ENCODE peak calls at places on chromosomes 5 and 9, in five cellular contexts. B, V, F, I and O are unnamed samples.

GRCh38 chr5:142561029-142561428 is 124.9 kb downstream of the FGF1 start:
- DNase-seq in F (no peak), B (no peak), V (no peak), I (no peak), O (no peak)

GRCh38 chr5:31948006-31948405 is 226.1 kb downstream of the GOLPH3 start:
- DNase-seq in F (no peak), I (no peak), B (no peak), V (no peak), O (peak; percentile 93)

GRCh38 chr5:136132087-136132486 is 558 bp upstream of the SMAD5 start:
- DNase-seq in F (no peak), V (peak; percentile 78), I (peak; percentile 21), B (peak; percentile 35), O (no peak)

GRCh38 chr5:80220268-80220897 is 35.5 kb downstream of the SERINC5 start:
- DNase-seq in V (no peak), I (no peak), F (no peak), B (no peak), O (no peak)

GRCh38 chr5:35246411-35246810 is 16.1 kb upstream of the PRLR start:
- DNase-seq in F (no peak), V (no peak), I (peak; percentile 68), B (no peak), O (no peak)

GRCh38 chr5:61675015-61675692 is 343.1 kb downstream of the ZSWIM6 start:
- DNase-seq in I (peak; percentile 26), B (no peak), F (no peak), V (no peak), O (no peak)

GRCh38 chr9:13330396-13331004 is 51.0 kb upstream of the MPDZ start:
- DNase-seq in B (peak; percentile 93), I (no peak), V (no peak), F (peak; percentile 84), O (no peak)

GRCh38 chr5:131628990-131629389 is 6.0 kb downstream of the RAPGEF6 start:
- DNase-seq in V (no peak), B (no peak), F (no peak), I (no peak), O (peak; percentile 48)

GRCh38 chr5:172933238-172933637 is 26.0 kb upstream of the RPL26L1 start:
- DNase-seq in F (no peak), I (no peak), B (no peak), V (no peak), O (no peak)

GRCh38 chr5:54518146-54519082 is 855 bp downstream of the SNX18 start:
- DNase-seq in V (peak; percentile 95), F (peak; percentile 56), B (peak; percentile 70), I (peak; percentile 81), O (peak; percentile 18)

GRCh38 chr5:165574140-165574539 is 2068.7 kb downstream of the MAT2B start:
- DNase-seq in B (no peak), F (no peak), V (no peak), I (no peak), O (no peak)

GRCh38 chr5:111742595-111742994 is 14.4 kb downstream of the NREP start:
- DNase-seq in B (no peak), V (no peak), F (peak; percentile 94), I (peak; percentile 33), O (peak; percentile 15)

GRCh38 chr5:88833371-88834107 is 49.4 kb downstream of the MEF2C start:
- DNase-seq in I (peak; percentile 19), B (no peak), F (peak; percentile 83), V (peak; percentile 52), O (no peak)

DNA sequence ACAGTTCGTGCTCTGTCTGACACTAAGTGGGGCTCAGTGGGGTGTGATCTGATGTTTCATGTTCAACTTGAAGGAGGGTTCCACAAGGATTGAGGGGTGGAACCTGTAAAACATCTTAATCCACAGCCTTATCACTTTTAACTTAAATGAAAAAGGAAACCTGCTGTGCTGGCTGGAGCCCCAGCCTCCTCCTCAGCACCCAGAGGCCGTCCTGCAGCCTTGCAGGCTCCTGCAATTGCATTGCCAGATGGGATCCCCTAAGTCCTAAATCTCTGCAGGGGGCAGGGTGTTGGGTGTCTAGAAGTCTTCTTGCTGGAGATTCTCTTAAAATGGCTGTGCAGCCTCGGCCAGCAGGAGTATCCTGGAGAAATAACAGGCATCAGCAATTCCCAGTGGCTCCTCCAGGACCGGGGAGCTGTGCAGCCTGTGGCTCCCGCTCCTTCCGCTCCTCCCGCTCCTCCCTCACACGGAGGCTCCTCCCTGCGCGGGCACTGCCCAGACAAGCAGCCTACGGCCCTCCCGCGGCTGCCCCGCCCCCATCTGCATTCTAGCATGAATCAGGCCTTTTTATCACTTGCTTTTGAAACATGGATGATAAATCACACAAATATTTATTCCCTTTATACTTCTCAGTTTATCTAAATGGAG is 131.0 kb downstream of the ADAMTS16 start:
- DNase-seq in F (peak; percentile 90), V (peak; percentile 85), B (peak; percentile 96), I (peak; percentile 92), O (peak; percentile 90)
- TF ChIP-seq CTCF in F (no peak), V (no peak), B (peak; percentile 26), I (no peak), O (no peak)

DNA sequence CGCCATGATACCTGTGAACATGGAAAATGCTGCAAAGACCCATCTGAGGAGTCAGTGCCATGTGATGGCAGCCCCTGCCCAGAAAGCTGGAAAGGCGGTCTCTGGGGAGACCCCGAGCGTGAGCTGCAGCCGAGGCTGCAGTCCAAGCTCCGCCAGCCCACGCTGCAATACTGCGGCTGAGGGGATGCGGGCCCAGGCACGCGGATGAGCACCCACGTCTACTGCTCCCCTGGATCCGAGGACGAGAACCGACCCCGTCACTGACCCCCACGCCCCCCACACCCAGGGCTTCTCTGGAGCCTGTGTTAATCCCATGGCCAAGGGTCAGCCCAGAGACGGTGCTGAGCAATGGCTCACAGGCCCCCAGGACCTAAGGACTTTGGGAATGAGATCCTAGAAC is 32.4 kb downstream of the SLC12A7 start:
- DNase-seq in B (no peak), F (no peak), I (no peak), V (no peak), O (no peak)
- H3K36me3 ChIP-seq in B (no peaks in the 10 kb centered on the region), F (peaks cover 2% of the 10 kb centered on the region), I (no peaks in the 10 kb centered on the region), V (no peaks in the 10 kb centered on the region), O (no peaks in the 10 kb centered on the region)

DNA sequence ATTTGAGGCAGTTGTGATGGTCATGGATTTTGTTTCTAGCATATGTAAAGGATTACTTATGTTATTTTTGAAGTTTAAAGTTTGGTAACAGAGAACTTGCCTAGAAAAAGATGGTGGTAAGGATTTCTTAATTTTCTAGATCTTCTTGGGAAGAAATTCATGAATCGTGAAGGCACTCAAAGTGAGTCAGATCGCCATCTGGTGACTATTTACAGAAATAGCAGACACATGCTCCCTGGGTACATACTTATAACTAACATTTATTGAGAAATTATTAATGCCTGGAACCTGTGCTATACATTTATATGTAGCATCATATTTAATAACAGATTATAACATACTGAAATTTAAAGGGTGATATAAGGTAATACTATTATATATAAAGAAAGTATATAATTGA is 299.7 kb downstream of the IZUMO3 start:
- DNase-seq in V (no peak), B (no peak), F (peak; percentile 3), I (peak; percentile 43), O (peak; percentile 21)
- TF ChIP-seq CTCF in V (no peak), B (peak; percentile 47), F (peak; percentile 8), I (peak; percentile 50), O (peak; percentile 19)

DNA sequence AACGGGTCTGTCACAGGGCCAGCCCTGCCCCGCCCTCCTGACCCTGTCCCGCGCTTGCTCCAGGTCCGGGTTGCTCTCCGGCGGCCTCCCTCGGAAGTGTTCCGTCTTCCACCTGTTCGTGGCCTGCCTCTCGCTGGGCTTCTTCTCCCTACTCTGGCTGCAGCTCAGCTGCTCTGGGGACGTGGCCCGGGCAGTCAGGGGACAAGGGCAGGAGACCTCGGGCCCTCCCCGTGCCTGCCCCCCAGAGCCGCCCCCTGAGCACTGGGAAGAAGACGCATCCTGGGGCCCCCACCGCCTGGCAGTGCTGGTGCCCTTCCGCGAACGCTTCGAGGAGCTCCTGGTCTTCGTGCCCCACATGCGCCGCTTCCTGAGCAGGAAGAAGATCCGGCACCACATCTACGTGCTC is 4.2 kb downstream of the B4GALT7 start:
- DNase-seq in F (no peak), I (no peak), B (no peak), V (no peak), O (no peak)
- H3K36me3 ChIP-seq in F (no peaks in the 10 kb centered on the region), I (no peaks in the 10 kb centered on the region), B (no peaks in the 10 kb centered on the region), V (no peaks in the 10 kb centered on the region), O (peaks cover 4% of the 10 kb centered on the region)

DNA sequence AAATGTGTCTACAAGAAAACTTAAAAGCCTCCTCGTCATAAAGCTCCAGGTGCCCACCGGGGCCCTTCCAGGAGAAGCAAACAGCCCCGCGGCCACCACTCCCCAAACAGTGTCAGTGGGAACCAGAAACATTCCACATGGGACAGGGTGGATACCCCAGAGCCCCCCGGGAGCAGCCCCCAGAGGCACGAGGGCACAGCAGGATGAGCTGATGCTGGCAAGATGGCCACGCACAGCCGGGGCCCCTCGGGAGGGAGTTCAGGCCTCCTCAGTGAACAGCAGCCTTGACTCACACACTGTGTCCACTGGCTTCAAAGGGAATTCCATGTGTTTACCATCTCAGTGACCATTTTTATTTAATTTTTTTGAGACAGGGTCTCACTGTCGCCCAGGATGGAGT is 10.5 kb downstream of the EXD3 start:
- DNase-seq in V (no peak), I (no peak), F (peak; percentile 35), B (no peak), O (no peak)
- TF ChIP-seq CTCF in V (no peak), I (no peak), F (no peak), B (no peak), O (no peak)

GRCh38 chr9:87443006-87443405 is 54.7 kb upstream of the DAPK1 start:
- DNase-seq in V (no peak), B (no peak), I (no peak), F (no peak), O (no peak)

GRCh38 chr9:87442451-87442850 is 55.2 kb upstream of the DAPK1 start:
- DNase-seq in I (no peak), B (no peak), V (no peak), F (no peak), O (no peak)

GRCh38 chr9:87441251-87441650 is 56.4 kb upstream of the DAPK1 start:
- DNase-seq in F (no peak), I (no peak), V (no peak), B (no peak), O (peak; percentile 43)

GRCh38 chr9:87445646-87446045 is 52.0 kb upstream of the DAPK1 start:
- DNase-seq in F (peak; percentile 65), V (no peak), B (no peak), I (peak; percentile 44), O (peak; percentile 8)

GRCh38 chr9:87443461-87443860 is 54.2 kb upstream of the DAPK1 start:
- DNase-seq in V (no peak), I (no peak), B (no peak), F (no peak), O (no peak)
- H3K36me3 ChIP-seq in V (no peaks in the 10 kb centered on the region), I (no peaks in the 10 kb centered on the region), B (no peaks in the 10 kb centered on the region), F (no peaks in the 10 kb centered on the region), O (no peaks in the 10 kb centered on the region)